ENCODE peak calls at places on chromosomes 5 and 9, in seven cellular contexts. A is gastrocnemius medialis, Z is MM.1S, I is fibroblast of mammary gland, V is tibial artery, B is stomach, L is GM23338. Q is an unnamed sample.

GRCh38 chr5:178291161-178291561 is 58.6 kb upstream of the PHYKPL start:
- DNase-seq in A (no peak), Z (no peak), I (no peak), V (no peak), B (no peak), L (no peak), Q (no peak)

GRCh38 chr5:75558972-75559632 is 47.4 kb downstream of the POLK start:
- DNase-seq in A (no peak), Z (no peak), I (peak; percentile 41), V (no peak), B (no peak), L (no peak), Q (peak; percentile 37)

GRCh38 chr9:70450735-70451134 is 36.3 kb upstream of the KLF9 start:
- DNase-seq in A (no peak), Z (no peak), I (no peak), V (no peak), B (no peak), L (no peak), Q (no peak)

GRCh38 chr9:131773911-131774379 is 34.1 kb upstream of the RAPGEF1 start:
- DNase-seq in A (no peak), Z (peak; percentile 49), I (peak; percentile 62), V (no peak), B (peak; percentile 30), L (peak; percentile 69), Q (peak; percentile 57)

GRCh38 chr5:107687404-107687803 is 16.7 kb upstream of the EFNA5 start:
- DNase-seq in A (no peak), Z (no peak), I (no peak), V (no peak), B (no peak), L (no peak), Q (no peak)

GRCh38 chr9:137302176-137303030 is at the start of gene NRARP:
- DNase-seq in A (peak; percentile 50), Z (peak; percentile 87), I (peak; percentile 54), V (peak; percentile 83), B (peak; percentile 96), L (peak; percentile 88), Q (peak; percentile 55)

GRCh38 chr9:123356851-123357747 is 1.1 kb downstream of the CRB2 start:
- DNase-seq in A (no peak), Z (no peak), I (no peak), V (no peak), B (no peak), L (no peak), Q (no peak)

GRCh38 chr5:93573627-93573974 is 7.4 kb downstream of the NR2F1-AS1 start:
- DNase-seq in A (no peak), Z (no peak), I (no peak), V (no peak), B (no peak), L (peak; percentile 30), Q (no peak)

GRCh38 chr5:130801963-130802362 is 363.1 kb downstream of the HINT1 start:
- DNase-seq in A (no peak), Z (no peak), I (no peak), V (no peak), B (no peak), L (no peak), Q (no peak)

GRCh38 chr5:34775886-34776285 is 63.1 kb upstream of the TTC23L start:
- DNase-seq in A (no peak), Z (no peak), I (no peak), V (no peak), B (no peak), L (no peak), Q (no peak)

GRCh38 chr5:56259002-56259511 is 25.9 kb upstream of the ANKRD55 start:
- DNase-seq in A (no peak), Z (no peak), I (peak; percentile 97), V (no peak), B (no peak), L (no peak), Q (peak; percentile 98)

GRCh38 chr5:143826909-143827514 is 15.1 kb downstream of the HMHB1 start:
- DNase-seq in A (no peak), Z (peak; percentile 92), I (no peak), V (no peak), B (no peak), L (no peak), Q (no peak)

GRCh38 chr9:20297646-20298084 is 324.6 kb downstream of the MLLT3 start:
- DNase-seq in A (no peak), Z (no peak), I (peak; percentile 82), V (no peak), B (no peak), L (no peak), Q (peak; percentile 38)

GRCh38 chr5:2261002-2261703 is 378.4 kb upstream of the IRX4 start:
- DNase-seq in A (no peak), Z (no peak), I (no peak), V (no peak), B (no peak), L (no peak), Q (no peak)

GRCh38 chr9:128409450-128409849 is 11.2 kb upstream of the CERCAM start:
- DNase-seq in A (no peak), Z (no peak), I (no peak), V (no peak), B (no peak), L (no peak), Q (no peak)

GRCh38 chr9:33024126-33024965 is 727 bp upstream of the DNAJA1 start:
- DNase-seq in A (no peak), Z (peak; percentile 48), I (peak; percentile 51), V (no peak), B (no peak), L (no peak), Q (peak; percentile 41)

GRCh38 chr9:33022755-33023154 is 2.3 kb upstream of the DNAJA1 start:
- DNase-seq in A (no peak), Z (no peak), I (no peak), V (no peak), B (no peak), L (no peak), Q (no peak)

GRCh38 chr9:33024966-33025571 is at the start of gene DNAJA1:
- DNase-seq in A (peak; percentile 91), Z (peak; percentile 94), I (peak; percentile 88), V (peak; percentile 96), B (peak; percentile 96), L (peak; percentile 94), Q (peak; percentile 95)

GRCh38 chr9:33022303-33022702 is 2.8 kb upstream of the DNAJA1 start:
- DNase-seq in A (no peak), Z (no peak), I (no peak), V (no peak), B (no peak), L (no peak), Q (no peak)

GRCh38 chr9:33023661-33024060 is 1.4 kb upstream of the DNAJA1 start:
- DNase-seq in A (no peak), Z (no peak), I (no peak), V (no peak), B (no peak), L (no peak), Q (no peak)
- H3K4me3 ChIP-seq in A (peak overlapping the region; percentile 99), Z (peak overlapping the region; percentile 99), I (peak overlapping the region; percentile 97), V (no peak overlapping the region), B (peak overlapping the region; percentile 82), L (peak overlapping the region; percentile 94), Q (peak overlapping the region; percentile 99)

GRCh38 chr5:122493091-122493775 is 181.2 kb downstream of the SNCAIP start:
- DNase-seq in A (no peak), Z (no peak), I (no peak), V (no peak), B (peak; percentile 70), L (no peak), Q (no peak)

GRCh38 chr5:122493776-122494518 is 181.9 kb downstream of the SNCAIP start:
- DNase-seq in A (no peak), Z (no peak), I (no peak), V (no peak), B (no peak), L (no peak), Q (no peak)

GRCh38 chr5:122490718-122491117 is 178.7 kb downstream of the SNCAIP start:
- DNase-seq in A (no peak), Z (no peak), I (no peak), V (no peak), B (no peak), L (no peak), Q (no peak)

GRCh38 chr5:122498163-122498562 is 186.1 kb downstream of the SNCAIP start:
- DNase-seq in A (no peak), Z (no peak), I (no peak), V (no peak), B (no peak), L (peak; percentile 87), Q (peak; percentile 42)

GRCh38 chr5:122492675-122493074 is 180.6 kb downstream of the SNCAIP start:
- DNase-seq in A (no peak), Z (peak; percentile 51), I (peak; percentile 28), V (no peak), B (no peak), L (peak; percentile 76), Q (peak; percentile 22)
- TF ChIP-seq CTCF in A (no peak), Z (peak; percentile 50), I (peak; percentile 40), V (peak; percentile 11), B (no peak), L (peak; percentile 65), Q (peak; percentile 48)

DNA sequence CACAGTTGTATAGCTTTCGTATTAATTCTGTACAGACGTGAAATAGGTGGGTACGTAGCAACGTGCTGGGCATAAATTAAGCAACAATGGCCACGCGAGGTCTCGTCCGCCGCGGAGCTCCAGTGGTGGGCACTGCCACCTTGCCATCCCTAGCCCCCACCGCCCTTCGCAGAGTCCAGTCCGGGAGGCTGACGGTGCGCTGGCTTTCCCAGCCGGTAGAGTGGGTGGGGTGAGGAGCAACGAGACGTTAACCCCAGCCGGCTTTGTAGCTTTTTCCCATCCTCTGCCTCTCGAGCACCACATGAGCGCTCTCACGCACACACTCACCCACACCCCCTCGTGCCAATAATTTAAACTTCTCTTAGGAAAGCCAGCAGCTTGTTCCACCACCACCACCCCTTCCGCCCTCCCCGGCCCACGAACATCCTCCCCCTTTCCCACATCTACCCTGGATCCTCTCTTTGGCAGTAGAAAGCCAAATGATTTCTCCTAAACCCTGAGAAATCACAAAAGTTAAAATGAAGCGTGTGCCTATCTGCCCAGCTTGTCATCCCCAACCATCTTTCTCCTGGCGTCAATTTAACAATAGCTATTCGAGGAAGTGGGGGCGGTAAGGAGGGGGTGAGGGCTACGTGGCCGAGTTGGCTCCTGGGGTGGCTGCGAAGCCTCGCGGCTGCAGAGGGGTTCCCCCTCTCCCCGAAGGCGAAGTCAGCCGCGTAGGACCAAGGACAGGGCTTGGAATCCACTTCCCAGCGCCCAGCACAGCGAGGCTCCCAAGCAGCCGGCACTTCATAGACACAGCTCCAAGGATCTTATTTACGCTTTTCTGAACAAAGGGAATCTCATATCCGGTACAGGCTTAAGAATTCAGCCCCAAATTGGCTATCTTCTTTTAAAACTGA is 1.5 kb downstream of the ELAVL2 start:
- DNase-seq in A (no peak), Z (no peak), I (no peak), V (no peak), B (no peak), L (peak; percentile 87), Q (peak; percentile 2)
- H3K4me3 ChIP-seq in A (peak overlapping the region; percentile 44), Z (no peak overlapping the region), I (no peak overlapping the region), V (peak overlapping the region; percentile 37), B (peak overlapping the region; percentile 35), L (peak overlapping the region; percentile 78), Q (no peak overlapping the region)

GRCh38 chr5:156687514-156687913 is 162.6 kb upstream of the PPP1R2B start:
- DNase-seq in A (no peak), Z (no peak), I (no peak), V (no peak), B (no peak), L (no peak), Q (no peak)

GRCh38 chr5:156695774-156696173 is 154.3 kb upstream of the PPP1R2B start:
- DNase-seq in A (no peak), Z (no peak), I (no peak), V (no peak), B (no peak), L (no peak), Q (no peak)

GRCh38 chr5:156694556-156694955 is 155.5 kb upstream of the PPP1R2B start:
- DNase-seq in A (no peak), Z (no peak), I (no peak), V (no peak), B (no peak), L (no peak), Q (peak; percentile 11)

GRCh38 chr5:156693113-156693512 is 157.0 kb upstream of the PPP1R2B start:
- DNase-seq in A (no peak), Z (no peak), I (no peak), V (no peak), B (no peak), L (no peak), Q (no peak)
- TF ChIP-seq CTCF in A (no peak), Z (no peak), I (no peak), V (no peak), B (no peak), L (no peak), Q (no peak)